ENCODE peak calls at places on chromosomes 16 and 17, in seven cellular contexts. X is CD8-positive, alpha-beta memory T cell; G is cardiac fibroblast; O is CD8-positive, alpha-beta T cell; V is lung; W is GM12891; Z is tibial artery. C is an unnamed sample.

GRCh38 chr17:16407911-16408588 is 7.3 kb upstream of the TRPV2 start:
- DNase-seq in X (no peak), G (peak; percentile 60), O (no peak), V (peak; percentile 50), W (peak; percentile 79), Z (peak; percentile 81), C (no peak)

GRCh38 chr16:89575247-89576172 is at the start of gene CPNE7:
- DNase-seq in X (no peak), G (no peak), O (no peak), V (no peak), W (peak; percentile 74), Z (no peak), C (no peak)

GRCh38 chr17:48102700-48103378 is 1.6 kb upstream of the CBX1 start:
- DNase-seq in X (peak; percentile 49), G (peak; percentile 12), O (no peak), V (no peak), W (no peak), Z (no peak), C (no peak)

GRCh38 chr16:8853150-8853549 is 15.7 kb downstream of the CARHSP1 start:
- DNase-seq in X (no peak), G (no peak), O (no peak), V (no peak), W (no peak), Z (no peak), C (no peak)

GRCh38 chr16:3051489-3051888 is 5.1 kb downstream of the MMP25 start:
- DNase-seq in X (no peak), G (no peak), O (no peak), V (no peak), W (no peak), Z (no peak), C (no peak)

GRCh38 chr17:7987112-7987893 is 15.1 kb upstream of the GUCY2D start:
- DNase-seq in X (no peak), G (peak; percentile 29), O (no peak), V (no peak), W (no peak), Z (no peak), C (no peak)

GRCh38 chr17:77282524-77283515 is 142.1 kb downstream of the SEC14L1 start:
- DNase-seq in X (no peak), G (peak; percentile 46), O (no peak), V (peak; percentile 60), W (no peak), Z (no peak), C (no peak)

GRCh38 chr16:67397812-67398545 is 4.7 kb upstream of the TPPP3 start:
- DNase-seq in X (no peak), G (no peak), O (no peak), V (no peak), W (no peak), Z (no peak), C (no peak)

GRCh38 chr17:21549107-21549687 is 143.1 kb upstream of the KCNJ18 start:
- DNase-seq in X (no peak), G (peak; percentile 67), O (no peak), V (no peak), W (no peak), Z (no peak), C (no peak)

GRCh38 chr17:15384142-15384803 is 42.9 kb upstream of the TEKT3 start:
- DNase-seq in X (no peak), G (peak; percentile 24), O (no peak), V (peak; percentile 44), W (no peak), Z (peak; percentile 83), C (no peak)

GRCh38 chr17:63498621-63499195 is 21.8 kb downstream of the ACE start:
- DNase-seq in X (no peak), G (peak; percentile 46), O (no peak), V (no peak), W (no peak), Z (no peak), C (no peak)

GRCh38 chr17:73334771-73335513 is 23.1 kb upstream of the CDC42EP4 start:
- DNase-seq in X (no peak), G (no peak), O (no peak), V (no peak), W (no peak), Z (no peak), C (no peak)

GRCh38 chr16:68658258-68658973 is 13.3 kb downstream of the CDH3 start:
- DNase-seq in X (no peak), G (peak; percentile 64), O (no peak), V (peak; percentile 51), W (no peak), Z (no peak), C (no peak)

GRCh38 chr16:23324727-23325126 is 22.6 kb downstream of the SCNN1B start:
- DNase-seq in X (no peak), G (no peak), O (no peak), V (peak; percentile 93), W (no peak), Z (no peak), C (no peak)

GRCh38 chr17:49260011-49260921 is 29.7 kb upstream of the PHOSPHO1 start:
- DNase-seq in X (peak; percentile 41), G (peak; percentile 92), O (peak; percentile 69), V (peak; percentile 40), W (peak; percentile 53), Z (peak; percentile 73), C (no peak)

GRCh38 chr17:199806-200603 is 18.6 kb upstream of the DOC2B start:
- DNase-seq in X (no peak), G (no peak), O (no peak), V (no peak), W (no peak), Z (no peak), C (no peak)

GRCh38 chr17:13024526-13025263 is 6.9 kb upstream of the ELAC2 start:
- DNase-seq in X (peak; percentile 61), G (peak; percentile 61), O (peak; percentile 73), V (peak; percentile 64), W (peak; percentile 26), Z (no peak), C (no peak)

GRCh38 chr16:8761078-8761477 is 36.4 kb downstream of the TMEM186 start:
- DNase-seq in X (no peak), G (no peak), O (no peak), V (no peak), W (no peak), Z (no peak), C (no peak)

GRCh38 chr17:40360091-40360490 is 4.4 kb downstream of the GJD3 start:
- DNase-seq in X (no peak), G (no peak), O (no peak), V (no peak), W (no peak), Z (no peak), C (no peak)

GRCh38 chr17:13306310-13306962 is 288.6 kb upstream of the ELAC2 start:
- DNase-seq in X (no peak), G (peak; percentile 93), O (no peak), V (no peak), W (no peak), Z (no peak), C (no peak)

GRCh38 chr17:7064248-7064647 is 15.8 kb downstream of the CLEC10A start:
- DNase-seq in X (no peak), G (peak; percentile 22), O (no peak), V (no peak), W (no peak), Z (no peak), C (no peak)

GRCh38 chr16:66869424-66869823 is 10.9 kb upstream of the PDP2 start:
- DNase-seq in X (no peak), G (no peak), O (no peak), V (no peak), W (no peak), Z (no peak), C (no peak)

GRCh38 chr16:3878610-3879009 is 1.9 kb downstream of the CREBBP start:
- DNase-seq in X (no peak), G (peak; percentile 29), O (no peak), V (no peak), W (no peak), Z (no peak), C (no peak)